ENCODE peak calls at places on chromosomes 4 and X, in five cellular contexts. R is K562, I is A549, Y is SK-N-SH, S is GM12878. P is an unnamed sample.

GRCh38 chr4:141645611-141646340 is 9.4 kb downstream of the IL15 start:
- DNase-seq in R (no peak), I (peak; percentile 35), Y (no peak), S (no peak), P (peak; percentile 93)

GRCh38 chr4:138671106-138671505 is 344.5 kb upstream of the NOCT start:
- DNase-seq in R (no peak), I (no peak), Y (no peak), S (no peak), P (no peak)

GRCh38 chr4:69748176-69748575 is 12.2 kb downstream of the SULT1B1 start:
- DNase-seq in R (no peak), I (peak; percentile 11), Y (no peak), S (no peak), P (no peak)

GRCh38 chr4:118967393-118967792 is 78.7 kb downstream of the SYNPO2 start:
- DNase-seq in R (no peak), I (no peak), Y (no peak), S (no peak), P (peak; percentile 81)

GRCh38 chr4:149711588-149711987 is 104.1 kb downstream of the IQCM start:
- DNase-seq in R (no peak), I (no peak), Y (no peak), S (no peak), P (no peak)

GRCh38 chrX:20116087-20116574 is 576 bp downstream of the MAP7D2 start:
- DNase-seq in R (no peak), I (peak; percentile 11), Y (peak; percentile 64), S (no peak), P (no peak)

GRCh38 chrX:16711219-16712115 is 1.0 kb downstream of the CTPS2 start:
- DNase-seq in R (peak; percentile 46), I (no peak), Y (peak; percentile 44), S (no peak), P (no peak)

GRCh38 chr4:186074189-186074588 is 5.2 kb downstream of the TLR3 start:
- DNase-seq in R (no peak), I (no peak), Y (no peak), S (no peak), P (no peak)

GRCh38 chrX:40152173-40152705 is 54.5 kb upstream of the BCOR start:
- DNase-seq in R (peak; percentile 28), I (no peak), Y (peak; percentile 64), S (no peak), P (no peak)

GRCh38 chr4:167606551-167606950 is 372.3 kb upstream of the SPOCK3 start:
- DNase-seq in R (no peak), I (no peak), Y (no peak), S (no peak), P (no peak)
- TF ChIP-seq RCOR1 in R (no peak), I (no peak), Y (no peak), S (no peak), P (no peak)

GRCh38 chr4:76821661-76822060 is 76.3 kb downstream of the SOWAHB start:
- DNase-seq in R (no peak), I (no peak), Y (no peak), S (no peak), P (peak; percentile 78)

GRCh38 chr4:76822294-76822693 is 75.7 kb downstream of the SOWAHB start:
- DNase-seq in R (no peak), I (no peak), Y (no peak), S (no peak), P (no peak)

DNA sequence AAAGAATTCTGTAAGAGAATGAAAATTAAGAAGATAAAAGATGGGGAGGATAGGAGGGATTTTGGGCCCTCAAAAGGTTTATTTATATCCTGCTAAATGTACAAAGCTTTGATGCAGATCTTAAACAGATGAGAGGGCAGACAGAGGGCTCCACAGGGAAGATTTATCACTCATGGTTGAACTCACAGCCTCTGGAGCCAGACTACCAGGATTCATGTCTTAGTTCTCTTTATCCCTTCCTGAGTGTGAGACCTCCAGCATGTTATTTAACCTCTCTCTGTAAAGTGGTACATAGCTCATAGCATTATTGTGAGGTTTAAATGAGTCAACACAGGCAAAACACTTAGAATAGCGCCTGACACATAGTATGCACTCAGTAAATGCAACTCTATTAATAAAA is 74.4 kb downstream of the SOWAHB start:
- DNase-seq in R (no peak), I (no peak), Y (no peak), S (no peak), P (peak; percentile 32)
- TF ChIP-seq RCOR1 in R (no peak), I (no peak), Y (no peak), S (no peak), P (no peak)

GRCh38 chr4:30716671-30717207 is 3.4 kb upstream of the PCDH7 start:
- DNase-seq in R (no peak), I (no peak), Y (no peak), S (no peak), P (no peak)
- TF ChIP-seq RCOR1 in R (no peak), I (no peak), Y (no peak), S (no peak), P (no peak)

GRCh38 chrX:100652266-100652665 is 8.3 kb downstream of the SRPX2 start:
- DNase-seq in R (no peak), I (no peak), Y (no peak), S (no peak), P (no peak)

GRCh38 chrX:100648601-100649417 is 4.8 kb downstream of the SRPX2 start:
- DNase-seq in R (no peak), I (peak; percentile 14), Y (no peak), S (no peak), P (peak; percentile 84)

GRCh38 chrX:100649550-100650356 is 5.8 kb downstream of the SRPX2 start:
- DNase-seq in R (no peak), I (peak; percentile 41), Y (no peak), S (no peak), P (peak; percentile 90)

GRCh38 chrX:100647739-100648138 is 3.7 kb downstream of the SRPX2 start:
- DNase-seq in R (no peak), I (no peak), Y (no peak), S (no peak), P (no peak)

DNA sequence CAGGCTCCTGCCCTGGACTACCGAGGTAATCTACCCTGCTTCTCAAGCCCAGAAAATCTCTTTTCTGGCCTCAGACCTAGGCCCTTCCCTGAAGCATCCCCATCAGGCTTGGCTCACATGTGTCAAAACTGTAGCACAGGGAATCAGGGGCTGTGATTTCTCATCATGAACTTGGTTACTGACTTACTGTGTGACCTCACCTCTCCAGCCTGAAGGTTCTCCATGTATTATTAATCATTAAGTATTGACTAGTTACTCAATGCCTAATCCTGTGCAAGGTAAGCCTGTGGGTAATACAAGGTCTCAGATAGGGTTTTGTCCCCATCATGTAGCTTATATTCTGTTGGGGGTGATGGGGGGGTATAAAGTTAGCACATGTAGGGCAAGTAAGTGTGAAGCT is 6.8 kb downstream of the SRPX2 start:
- DNase-seq in R (no peak), I (no peak), Y (no peak), S (no peak), P (no peak)
- TF ChIP-seq RCOR1 in R (no peak), I (no peak), Y (no peak), S (no peak), P (no peak)

GRCh38 chr4:153521995-153522799 is 56.0 kb downstream of the TMEM131L start:
- DNase-seq in R (no peak), I (no peak), Y (no peak), S (peak; percentile 71), P (no peak)
- TF ChIP-seq RCOR1 in R (no peak), I (no peak), Y (no peak), S (peak; percentile 55), P (no peak)

GRCh38 chrX:151750511-151750910 is 16.0 kb downstream of the CNGA2 start:
- DNase-seq in R (no peak), I (no peak), Y (no peak), S (no peak), P (no peak)

GRCh38 chrX:151753313-151754041 is 18.9 kb downstream of the CNGA2 start:
- DNase-seq in R (peak; percentile 67), I (peak; percentile 63), Y (peak; percentile 64), S (no peak), P (peak; percentile 2)

GRCh38 chrX:151754641-151755215 is 20.2 kb downstream of the CNGA2 start:
- DNase-seq in R (no peak), I (no peak), Y (no peak), S (no peak), P (no peak)

GRCh38 chrX:151752847-151753246 is 18.3 kb downstream of the CNGA2 start:
- DNase-seq in R (no peak), I (no peak), Y (no peak), S (no peak), P (no peak)

GRCh38 chrX:151754042-151754419 is 19.5 kb downstream of the CNGA2 start:
- DNase-seq in R (no peak), I (peak; percentile 19), Y (no peak), S (no peak), P (peak; percentile 8)
- TF ChIP-seq RCOR1 in R (no peak), I (no peak), Y (no peak), S (no peak), P (no peak)

DNA sequence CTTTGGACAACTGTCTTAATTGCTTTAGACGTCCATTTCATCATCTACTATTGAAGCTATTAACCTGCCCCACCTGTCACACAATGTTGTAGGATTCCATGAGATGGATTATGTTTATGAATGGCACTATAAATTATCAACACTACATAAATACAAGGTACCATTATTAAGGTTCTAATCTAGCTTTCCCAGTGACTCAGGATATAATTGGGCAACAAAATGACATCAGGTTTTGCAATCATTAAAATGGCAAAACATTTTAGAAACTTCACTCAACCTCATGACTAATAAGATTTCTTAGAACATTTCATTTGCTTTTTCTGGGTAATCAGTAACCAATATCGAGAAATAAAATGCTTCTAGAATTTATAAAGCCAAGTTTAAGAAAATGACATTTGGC is 9.2 kb downstream of the HOPX start:
- DNase-seq in R (no peak), I (no peak), Y (no peak), S (no peak), P (no peak)
- TF ChIP-seq RCOR1 in R (no peak), I (no peak), Y (no peak), S (no peak), P (no peak)

P was measured in IMR-90.